ENCODE peak calls at places on chromosomes 2 and 18, in five cellular contexts. E is upper lobe of left lung, M is AG09309, Z is cardiac fibroblast, T is nephron progenitor cell. G is an unnamed sample.

GRCh38 chr18:10230072-10230471 is 224.4 kb upstream of the APCDD1 start:
- DNase-seq in E (no peak), M (peak), Z (peak), T (no peak), G (no peak)

GRCh38 chr2:232925153-232925768 is 55.2 kb downstream of the SNORC start:
- DNase-seq in E (no peak), M (no peak), Z (no peak), T (no peak), G (no peak)

GRCh38 chr2:175560521-175561164 is 379.1 kb upstream of the ATP5MC3 start:
- DNase-seq in E (no peak), M (no peak), Z (no peak), T (no peak), G (no peak)

GRCh38 chr2:131557558-131558321 is 30.1 kb downstream of the CCDC74A start:
- DNase-seq in E (no peak), M (no peak), Z (no peak), T (no peak), G (no peak)

GRCh38 chr2:226701052-226701451 is 98.6 kb downstream of the IRS1 start:
- DNase-seq in E (no peak), M (peak), Z (peak), T (no peak), G (no peak)

GRCh38 chr2:224994221-224994843 is 47.9 kb downstream of the DOCK10 start:
- DNase-seq in E (no peak), M (no peak), Z (no peak), T (no peak), G (no peak)

GRCh38 chr2:38505779-38506178 is 96.9 kb downstream of the HNRNPLL start:
- DNase-seq in E (no peak), M (peak), Z (peak), T (no peak), G (no peak)

GRCh38 chr2:228876296-228876695 is 394.8 kb downstream of the PID1 start:
- DNase-seq in E (no peak), M (no peak), Z (no peak), T (no peak), G (no peak)

GRCh38 chr2:79776461-79777146 is 263.8 kb downstream of the CTNNA2 start:
- DNase-seq in E (no peak), M (no peak), Z (no peak), T (no peak), G (no peak)

GRCh38 chr2:128370468-128371247 is 52.0 kb upstream of the HS6ST1 start:
- DNase-seq in E (peak), M (no peak), Z (no peak), T (no peak), G (no peak)

GRCh38 chr2:240901986-240902614 is 4.0 kb upstream of the CROCC2 start:
- DNase-seq in E (peak), M (no peak), Z (no peak), T (no peak), G (no peak)

GRCh38 chr2:129984426-129984825 is 5.0 kb downstream of the RAB6C start:
- DNase-seq in E (no peak), M (no peak), Z (no peak), T (no peak), G (no peak)

GRCh38 chr2:230886207-230886606 is 21.5 kb downstream of the ITM2C start:
- DNase-seq in E (no peak), M (no peak), Z (no peak), T (no peak), G (no peak)

GRCh38 chr18:34354351-34354750 is 129.6 kb upstream of the NOL4 start:
- DNase-seq in E (no peak), M (no peak), Z (no peak), T (no peak), G (no peak)

GRCh38 chr18:34350778-34351177 is 126.1 kb upstream of the NOL4 start:
- DNase-seq in E (peak), M (no peak), Z (no peak), T (no peak), G (no peak)

GRCh38 chr18:34357944-34358580 is 133.3 kb upstream of the NOL4 start:
- DNase-seq in E (no peak), M (no peak), Z (no peak), T (no peak), G (no peak)

DNA sequence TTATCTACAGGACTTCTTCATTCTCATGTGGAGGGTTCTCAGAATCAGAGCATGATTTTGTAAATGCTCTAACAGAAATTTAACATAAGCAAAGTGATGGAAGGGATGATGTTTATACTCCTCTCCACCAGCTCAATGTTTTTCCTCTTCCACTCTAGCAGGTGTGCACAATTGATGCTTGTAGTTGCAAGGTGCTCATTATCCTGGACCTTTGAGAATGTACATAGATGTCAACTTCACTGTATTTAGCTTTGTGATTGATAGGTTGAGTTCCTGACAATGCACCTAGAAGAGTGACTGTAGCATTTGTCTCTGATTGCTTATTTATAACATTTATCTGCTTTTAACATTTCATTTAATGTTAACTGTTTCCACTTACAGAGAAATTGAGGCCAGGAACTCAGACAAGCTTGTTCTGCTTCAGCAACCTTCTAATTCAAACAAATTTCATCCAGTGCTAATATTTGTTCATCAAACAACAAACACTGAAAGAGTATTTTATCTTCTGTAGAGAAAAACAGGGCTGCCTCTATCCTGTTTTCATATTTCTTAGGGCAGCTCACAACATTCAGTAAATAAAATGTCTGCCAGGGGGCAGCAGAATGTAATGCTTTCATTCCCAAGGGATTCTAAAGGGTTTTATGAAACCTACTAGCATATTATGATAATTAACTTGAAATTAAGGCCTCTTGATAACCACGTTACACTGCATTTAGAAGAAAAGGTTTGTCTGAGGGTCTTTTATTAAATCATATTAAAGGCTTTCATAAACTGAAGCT is 127.9 kb upstream of the NOL4 start:
- DNase-seq in E (no peak), M (no peak), Z (peak), T (no peak), G (no peak)
- TF ChIP-seq CTCF in E (no peak), M (no peak), Z (peak), T (no peak), G (peak)

DNA sequence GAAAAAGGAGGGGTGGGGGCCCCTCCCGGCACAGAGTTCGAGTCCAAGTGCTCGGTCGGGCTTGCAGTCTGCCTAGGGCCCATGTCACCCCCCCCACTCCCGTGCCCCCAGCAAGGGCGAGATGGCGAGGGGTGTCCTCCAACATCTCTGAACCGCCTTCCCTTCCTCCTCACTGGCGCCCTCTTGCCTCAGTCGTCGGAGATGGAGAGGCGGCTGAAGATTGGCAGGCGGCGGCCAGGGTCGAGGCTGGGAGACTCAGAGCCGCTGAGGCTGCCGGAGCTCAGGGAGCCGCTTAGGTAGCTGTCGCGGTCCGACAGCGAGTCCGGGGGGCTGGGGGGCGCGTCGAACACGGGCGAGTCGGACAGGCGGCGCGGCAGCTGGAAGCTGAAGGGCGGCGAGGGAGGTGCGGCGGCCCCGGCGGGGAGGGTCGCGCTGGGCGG is 2.3 kb downstream of the ZFP36L2 start:
- DNase-seq in E (no peak), M (no peak), Z (peak), T (peak), G (peak)
- TF ChIP-seq CTCF in E (peak), M (peak), Z (peak), T (peak), G (peak)

GRCh38 chr2:28002181-28002580 is 111.7 kb downstream of the BABAM2 start:
- DNase-seq in E (no peak), M (no peak), Z (no peak), T (no peak), G (no peak)

GRCh38 chr2:27992787-27993747 is 102.5 kb downstream of the BABAM2 start:
- DNase-seq in E (no peak), M (no peak), Z (peak), T (no peak), G (no peak)

GRCh38 chr2:27993950-27994728 is 103.6 kb downstream of the BABAM2 start:
- DNase-seq in E (no peak), M (no peak), Z (no peak), T (no peak), G (no peak)

GRCh38 chr2:28000287-28000686 is 109.8 kb downstream of the BABAM2 start:
- DNase-seq in E (no peak), M (no peak), Z (no peak), T (no peak), G (no peak)

GRCh38 chr2:27996156-27996920 is 105.8 kb downstream of the BABAM2 start:
- DNase-seq in E (no peak), M (no peak), Z (no peak), T (no peak), G (no peak)
- TF ChIP-seq CTCF in E (no peak), M (no peak), Z (no peak), T (no peak), G (no peak)

GRCh38 chr2:10909050-10909995 is 2.4 kb upstream of the KCNF1 start:
- DNase-seq in E (no peak), M (no peak), Z (no peak), T (peak), G (peak)
- TF ChIP-seq CTCF in E (no peak), M (peak), Z (peak), T (peak), G (peak)

GRCh38 chr2:198325359-198325758 is 521.0 kb downstream of the PLCL1 start:
- DNase-seq in E (no peak), M (no peak), Z (no peak), T (no peak), G (no peak)

GRCh38 chr2:198321522-198322088 is 517.2 kb downstream of the PLCL1 start:
- DNase-seq in E (no peak), M (no peak), Z (peak), T (no peak), G (no peak)

GRCh38 chr2:198324071-198324470 is 519.7 kb downstream of the PLCL1 start:
- DNase-seq in E (no peak), M (no peak), Z (no peak), T (no peak), G (no peak)

GRCh38 chr2:198326431-198326830 is 522.0 kb downstream of the PLCL1 start:
- DNase-seq in E (no peak), M (no peak), Z (no peak), T (no peak), G (no peak)

DNA sequence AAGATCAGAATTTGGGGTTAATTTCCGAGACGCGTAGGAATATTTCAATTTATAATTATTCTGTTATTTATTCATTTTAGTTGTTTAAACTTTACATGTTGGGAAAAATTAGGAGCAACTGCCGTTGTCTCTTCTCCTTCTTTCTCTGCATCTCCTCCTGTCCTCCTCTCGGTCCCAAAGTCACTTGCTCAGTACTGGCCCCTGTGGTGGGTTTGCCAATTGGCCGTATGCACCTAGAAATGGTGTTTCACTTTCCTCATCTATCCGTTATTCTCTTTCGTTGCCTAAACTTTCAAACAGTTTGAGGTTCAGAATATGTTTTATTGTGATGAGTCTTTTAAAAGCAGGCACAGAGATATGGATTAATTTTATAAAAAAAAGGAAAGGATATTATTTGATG is 517.9 kb downstream of the PLCL1 start:
- DNase-seq in E (no peak), M (no peak), Z (no peak), T (peak), G (no peak)
- TF ChIP-seq CTCF in E (no peak), M (no peak), Z (peak), T (peak), G (peak)